ENCODE peak calls at places on chromosomes 5 and 9, in seven cellular contexts. I is GM12864, R is cardiac fibroblast, K is A549, T is dorsolateral prefrontal cortex, Z is GM13976, D is ascending aorta. W is an unnamed sample.

GRCh38 chr9:136848393-136849037 is 694 bp upstream of the PHPT1 start:
- DNase-seq in K (peak; percentile 56), D (no peak), I (no peak), Z (peak; percentile 80), R (no peak), T (no peak), W (peak; percentile 61)

GRCh38 chr5:67374378-67374777 is 177.8 kb upstream of the CD180 start:
- DNase-seq in T (no peak), Z (no peak), R (no peak), I (no peak), D (no peak), K (no peak), W (no peak)

GRCh38 chr9:31608413-31608812 is 776.0 kb upstream of the ACO1 start:
- DNase-seq in D (no peak), I (no peak), R (peak; percentile 52), T (no peak), Z (no peak), K (no peak), W (no peak)

GRCh38 chr5:179415291-179416060 is 70.2 kb upstream of the ADAMTS2 start:
- DNase-seq in D (no peak), K (no peak), I (no peak), R (no peak), T (no peak), Z (peak; percentile 6), W (no peak)

GRCh38 chr9:107102011-107102410 is 181.1 kb upstream of the RAD23B start:
- DNase-seq in Z (no peak), K (no peak), R (no peak), D (no peak), I (no peak), T (no peak), W (no peak)

GRCh38 chr5:74179183-74179582 is 461.3 kb downstream of the ENC1 start:
- DNase-seq in T (no peak), Z (no peak), R (peak; percentile 70), D (no peak), I (no peak), K (no peak), W (no peak)

GRCh38 chr5:40717281-40717680 is 37.6 kb downstream of the PTGER4 start:
- DNase-seq in D (no peak), R (peak; percentile 79), I (no peak), T (no peak), Z (no peak), K (peak; percentile 12), W (no peak)

GRCh38 chr9:116979461-116979860 is 292.4 kb downstream of the TRIM32 start:
- DNase-seq in R (no peak), I (no peak), D (no peak), K (peak; percentile 29), Z (no peak), T (no peak), W (no peak)

GRCh38 chr9:1639166-1639565 is 376.0 kb upstream of the SMARCA2 start:
- DNase-seq in D (no peak), T (no peak), Z (no peak), K (no peak), I (no peak), R (no peak), W (no peak)

GRCh38 chr5:114419941-114420340 is 58.1 kb downstream of the KCNN2 start:
- DNase-seq in T (no peak), K (no peak), D (no peak), Z (no peak), I (no peak), R (no peak), W (no peak)

GRCh38 chr9:16436545-16436944 is 433.9 kb downstream of the BNC2 start:
- DNase-seq in D (no peak), R (no peak), Z (no peak), K (no peak), I (no peak), T (no peak), W (no peak)

GRCh38 chr5:149264432-149265069 is 7.1 kb upstream of the AFAP1L1 start:
- DNase-seq in I (peak; percentile 13), K (no peak), R (no peak), D (no peak), Z (no peak), T (peak; percentile 66), W (peak; percentile 59)

GRCh38 chr5:31731016-31731415 is 92.1 kb downstream of the PDZD2 start:
- DNase-seq in I (no peak), Z (no peak), T (no peak), R (no peak), K (no peak), D (no peak), W (no peak)

GRCh38 chr5:134236208-134236761 is 10.4 kb upstream of the PPP2CA start:
- DNase-seq in I (no peak), T (no peak), D (no peak), K (no peak), Z (no peak), R (no peak), W (no peak)

GRCh38 chr9:12923472-12924009 is 148.7 kb downstream of the LURAP1L start:
- DNase-seq in T (no peak), I (no peak), K (no peak), R (peak; percentile 95), Z (no peak), D (peak; percentile 68), W (no peak)

GRCh38 chr9:121860744-121861143 is 209.3 kb downstream of the DAB2IP start:
- DNase-seq in Z (no peak), D (peak; percentile 80), K (no peak), R (peak; percentile 90), I (no peak), T (no peak), W (no peak)

GRCh38 chr5:1291611-1292080 is 3.2 kb downstream of the TERT start:
- DNase-seq in D (peak; percentile 44), Z (no peak), R (no peak), T (no peak), K (no peak), I (no peak), W (no peak)

GRCh38 chr5:71662381-71662780 is 56.7 kb upstream of the CARTPT start:
- DNase-seq in I (no peak), Z (no peak), K (no peak), D (no peak), R (no peak), T (no peak), W (no peak)

GRCh38 chr5:71663166-71663565 is 55.9 kb upstream of the CARTPT start:
- DNase-seq in I (no peak), T (no peak), R (no peak), D (no peak), Z (no peak), K (no peak), W (no peak)

GRCh38 chr5:71653119-71653518 is 66.0 kb upstream of the CARTPT start:
- DNase-seq in D (no peak), Z (no peak), K (no peak), R (no peak), T (no peak), I (no peak), W (no peak)

GRCh38 chr5:71663570-71663969 is 55.5 kb upstream of the CARTPT start:
- DNase-seq in K (no peak), D (no peak), R (no peak), I (no peak), T (no peak), Z (no peak), W (no peak)

GRCh38 chr5:71658916-71659661 is 60.0 kb upstream of the CARTPT start:
- DNase-seq in R (peak; percentile 13), K (peak; percentile 33), I (no peak), T (no peak), Z (no peak), D (no peak), W (peak; percentile 6)
- TF ChIP-seq CTCF in R (no peak), K (peak; percentile 31), I (peak; percentile 19), T (no peak), Z (peak; percentile 5), D (no peak), W (peak; percentile 5)

GRCh38 chr5:43019615-43020293 is 20.4 kb downstream of the ANXA2R start:
- DNase-seq in I (peak; percentile 90), K (peak; percentile 88), D (peak; percentile 83), R (peak; percentile 69), Z (peak; percentile 75), T (no peak), W (peak; percentile 96)
- TF ChIP-seq CTCF in I (peak; percentile 62), K (no peak), D (no peak), R (peak; percentile 36), Z (peak; percentile 32), T (no peak), W (peak; percentile 57)

GRCh38 chr9:90637626-90638025 is 5.0 kb downstream of the DIRAS2 start:
- DNase-seq in T (no peak), K (no peak), R (no peak), D (no peak), I (no peak), Z (no peak), W (no peak)
- TF ChIP-seq CTCF in T (no peak), K (no peak), R (no peak), D (no peak), I (no peak), Z (no peak), W (no peak)

DNA sequence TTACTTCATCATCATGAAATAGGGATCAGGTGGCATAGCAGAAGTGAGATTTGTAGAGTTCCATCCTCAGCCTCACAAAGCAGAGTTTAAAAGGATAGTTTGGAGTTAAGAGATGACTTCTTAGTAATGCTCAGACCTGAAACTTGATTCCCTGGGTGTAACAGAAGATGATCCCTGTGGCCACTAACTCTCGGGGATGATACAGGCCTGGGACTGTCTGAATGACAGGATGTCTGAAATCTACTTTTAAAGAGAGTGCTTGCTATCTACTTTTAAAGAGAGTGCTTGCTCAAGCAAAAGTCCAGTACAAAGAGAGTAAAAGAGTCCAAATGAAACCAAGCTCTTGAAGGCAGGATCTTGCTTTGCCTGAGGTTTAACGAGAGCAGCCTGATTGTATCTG is 14.6 kb downstream of the ADAMTS16 start:
- DNase-seq in K (no peak), D (no peak), I (no peak), R (no peak), Z (no peak), T (no peak), W (no peak)
- TF ChIP-seq CTCF in K (no peak), D (no peak), I (no peak), R (no peak), Z (no peak), T (no peak), W (no peak)

DNA sequence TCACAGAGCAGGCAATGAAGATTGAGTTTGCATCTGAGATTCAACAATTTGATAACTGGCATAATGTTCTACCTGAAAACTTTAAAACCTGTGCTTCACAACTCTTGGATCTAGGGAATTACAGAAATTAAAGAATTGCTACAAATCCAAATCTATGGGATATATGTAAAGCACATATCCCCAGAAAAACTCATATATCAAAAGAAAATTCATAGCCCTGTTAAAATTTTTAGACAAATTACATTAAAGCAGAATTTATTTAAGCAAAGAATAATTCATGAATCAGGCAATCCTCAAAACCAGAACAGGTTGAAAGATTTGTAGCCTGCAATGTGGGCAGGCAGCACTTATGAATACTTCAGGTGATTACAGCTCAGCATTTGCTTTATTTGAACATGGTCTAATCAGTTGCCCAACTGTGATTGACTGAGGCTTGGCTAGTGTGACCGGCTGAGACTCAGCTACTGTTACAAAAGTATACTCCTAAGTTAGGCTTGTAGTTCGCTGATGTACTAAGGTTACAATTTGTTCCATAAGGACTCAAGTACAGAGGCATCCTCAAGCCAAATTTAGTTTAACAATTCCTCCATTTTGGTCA is 10.3 kb upstream of the UBTD2 start:
- DNase-seq in I (no peak), R (no peak), Z (no peak), D (no peak), K (no peak), T (no peak), W (no peak)
- TF ChIP-seq CTCF in I (no peak), R (no peak), Z (no peak), D (no peak), K (peak; percentile 10), T (no peak), W (no peak)